ENCODE peak calls at places on chromosome 15, in four cellular contexts. One of them, this sample, is unnamed.

GRCh38 chr15:95192923-95193322 is 961.6 kb downstream of the MCTP2 start:
- ATAC-seq in Panc1: no peak
- ATAC-seq in pancreas: no peak
- ATAC-seq in body of pancreas: no peak
- ATAC-seq in this sample: no peak

GRCh38 chr15:90239371-90239770 is 5.4 kb downstream of the GDPGP1 start:
- ATAC-seq in pancreas: no peak
- ATAC-seq in Panc1: no peak
- ATAC-seq in body of pancreas: no peak
- ATAC-seq in this sample: no peak

GRCh38 chr15:81337713-81338157 is 13.8 kb upstream of the STARD5 start:
- ATAC-seq in pancreas: peak; percentile 12
- ATAC-seq in body of pancreas: no peak
- ATAC-seq in Panc1: no peak
- ATAC-seq in this sample: peak; percentile 26

GRCh38 chr15:82805994-82806406 is at the start of gene FSD2:
- ATAC-seq in Panc1: no peak
- ATAC-seq in pancreas: no peak
- ATAC-seq in body of pancreas: no peak
- ATAC-seq in this sample: no peak

GRCh38 chr15:44492672-44493071 is 44.3 kb upstream of the EIF3J start:
- ATAC-seq in pancreas: no peak
- ATAC-seq in body of pancreas: no peak
- ATAC-seq in Panc1: no peak
- ATAC-seq in this sample: no peak

GRCh38 chr15:74960995-74961588 is 4.5 kb upstream of the RPP25 start:
- ATAC-seq in pancreas: no peak
- ATAC-seq in Panc1: no peak
- ATAC-seq in body of pancreas: no peak
- ATAC-seq in this sample: no peak

GRCh38 chr15:74696398-74696729 is 540 bp upstream of the EDC3 start:
- ATAC-seq in body of pancreas: no peak
- ATAC-seq in pancreas: no peak
- ATAC-seq in Panc1: peak; percentile 11
- ATAC-seq in this sample: no peak

GRCh38 chr15:35566991-35567390 is 21.0 kb upstream of the DPH6 start:
- ATAC-seq in Panc1: no peak
- ATAC-seq in pancreas: no peak
- ATAC-seq in body of pancreas: no peak
- ATAC-seq in this sample: no peak

GRCh38 chr15:74396146-74396438 is 28.6 kb upstream of the CYP11A1 start:
- ATAC-seq in Panc1: no peak
- ATAC-seq in pancreas: no peak
- ATAC-seq in body of pancreas: no peak
- ATAC-seq in this sample: no peak

GRCh38 chr15:48477795-48478360 is 146.6 kb downstream of the DUT start:
- ATAC-seq in body of pancreas: no peak
- ATAC-seq in pancreas: no peak
- ATAC-seq in Panc1: no peak
- ATAC-seq in this sample: no peak

GRCh38 chr15:41730543-41730942 is 43.7 kb upstream of the MAPKBP1 start:
- ATAC-seq in body of pancreas: no peak
- ATAC-seq in Panc1: no peak
- ATAC-seq in pancreas: no peak
- ATAC-seq in this sample: no peak

GRCh38 chr15:62877276-62877857 is 165.2 kb upstream of the TPM1 start:
- ATAC-seq in pancreas: peak; percentile 70
- ATAC-seq in body of pancreas: peak; percentile 90
- ATAC-seq in Panc1: no peak
- ATAC-seq in this sample: no peak

GRCh38 chr15:88874275-88874674 is 21.1 kb downstream of the HAPLN3 start:
- ATAC-seq in pancreas: no peak
- ATAC-seq in Panc1: no peak
- ATAC-seq in body of pancreas: no peak
- ATAC-seq in this sample: no peak

GRCh38 chr15:90465140-90465929 is 64.4 kb upstream of the CRTC3 start:
- ATAC-seq in Panc1: peak; percentile 32
- ATAC-seq in pancreas: peak; percentile 16
- ATAC-seq in body of pancreas: no peak
- ATAC-seq in this sample: no peak

GRCh38 chr15:60297047-60297446 is 100.7 kb downstream of the ANXA2 start:
- ATAC-seq in pancreas: no peak
- ATAC-seq in Panc1: no peak
- ATAC-seq in body of pancreas: no peak
- ATAC-seq in this sample: no peak

GRCh38 chr15:60301024-60301423 is 96.8 kb downstream of the ANXA2 start:
- ATAC-seq in body of pancreas: no peak
- ATAC-seq in pancreas: no peak
- ATAC-seq in Panc1: no peak
- ATAC-seq in this sample: no peak

DNA sequence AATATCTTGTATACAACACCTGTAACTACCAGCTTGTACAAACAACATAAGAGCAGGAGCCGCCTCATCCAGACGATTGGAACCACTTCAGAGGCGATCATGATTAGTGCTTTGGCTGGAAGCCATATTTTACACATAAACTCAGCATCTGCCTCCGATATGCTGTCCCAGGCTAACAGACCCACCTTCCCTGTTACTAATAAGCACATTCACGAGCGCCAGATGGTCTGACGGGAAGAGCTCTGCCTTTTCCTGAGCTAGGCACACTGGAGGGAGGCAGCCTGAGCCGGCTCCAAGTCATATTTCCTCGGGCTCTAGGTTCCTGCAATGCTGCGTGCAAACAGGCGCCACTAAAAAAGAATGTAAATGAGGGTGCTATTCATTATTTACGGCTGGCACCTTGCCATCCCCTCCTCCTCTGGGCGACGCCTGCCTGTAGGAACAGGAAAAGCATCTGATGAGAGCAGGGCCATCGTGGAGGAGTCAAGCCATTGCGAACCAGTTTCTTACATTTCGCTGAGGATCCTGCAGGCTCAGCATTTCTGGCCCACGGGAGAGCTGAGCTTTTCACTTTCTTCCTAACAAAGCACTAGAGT is 98.2 kb downstream of the ANXA2 start:
- ATAC-seq in pancreas: no peak
- ATAC-seq in body of pancreas: peak; percentile 48
- ATAC-seq in Panc1: peak; percentile 38
- ATAC-seq in this sample: no peak
- TF ChIP-seq CTCF in pancreas: no peak
- TF ChIP-seq CTCF in body of pancreas: no peak
- TF ChIP-seq CTCF in Panc1: no peak
- TF ChIP-seq CTCF in this sample: no peak

GRCh38 chr15:59399465-59400102 is 26.9 kb upstream of the MYO1E start:
- ATAC-seq in pancreas: peak; percentile 80
- ATAC-seq in Panc1: no peak
- ATAC-seq in body of pancreas: no peak
- ATAC-seq in this sample: no peak
- H3K4me3 ChIP-seq in pancreas: no peak overlapping the region
- H3K4me3 ChIP-seq in Panc1: no peak overlapping the region
- H3K4me3 ChIP-seq in body of pancreas: no peak overlapping the region
- H3K4me3 ChIP-seq in this sample: no peak overlapping the region

GRCh38 chr15:71261418-71261817 is 146.1 kb downstream of the THSD4 start:
- ATAC-seq in pancreas: no peak
- ATAC-seq in Panc1: no peak
- ATAC-seq in body of pancreas: no peak
- ATAC-seq in this sample: no peak

GRCh38 chr15:71259866-71260265 is 144.6 kb downstream of the THSD4 start:
- ATAC-seq in body of pancreas: no peak
- ATAC-seq in Panc1: no peak
- ATAC-seq in pancreas: no peak
- ATAC-seq in this sample: no peak

GRCh38 chr15:71254503-71254902 is 139.2 kb downstream of the THSD4 start:
- ATAC-seq in body of pancreas: peak; percentile 33
- ATAC-seq in Panc1: no peak
- ATAC-seq in pancreas: no peak
- ATAC-seq in this sample: no peak

GRCh38 chr15:71252036-71252898 is 137.0 kb downstream of the THSD4 start:
- ATAC-seq in pancreas: peak; percentile 68
- ATAC-seq in body of pancreas: no peak
- ATAC-seq in Panc1: peak; percentile 84
- ATAC-seq in this sample: no peak

GRCh38 chr15:71256934-71257333 is 141.7 kb downstream of the THSD4 start:
- ATAC-seq in body of pancreas: no peak
- ATAC-seq in pancreas: no peak
- ATAC-seq in Panc1: no peak
- ATAC-seq in this sample: no peak
- TF ChIP-seq CTCF in body of pancreas: no peak
- TF ChIP-seq CTCF in pancreas: no peak
- TF ChIP-seq CTCF in Panc1: no peak
- TF ChIP-seq CTCF in this sample: no peak

GRCh38 chr15:69318033-69318432 is 19.3 kb downstream of the PAQR5 start:
- ATAC-seq in pancreas: no peak
- ATAC-seq in body of pancreas: no peak
- ATAC-seq in Panc1: no peak
- ATAC-seq in this sample: no peak
- H3K4me3 ChIP-seq in pancreas: no peak overlapping the region
- H3K4me3 ChIP-seq in body of pancreas: no peak overlapping the region
- H3K4me3 ChIP-seq in Panc1: no peak overlapping the region
- H3K4me3 ChIP-seq in this sample: no peak overlapping the region

GRCh38 chr15:72923304-72923703 is 129.0 kb upstream of the NEO1 start:
- ATAC-seq in body of pancreas: no peak
- ATAC-seq in pancreas: no peak
- ATAC-seq in Panc1: no peak
- ATAC-seq in this sample: no peak
- TF ChIP-seq CTCF in body of pancreas: no peak
- TF ChIP-seq CTCF in pancreas: no peak
- TF ChIP-seq CTCF in Panc1: peak; percentile 21
- TF ChIP-seq CTCF in this sample: no peak

DNA sequence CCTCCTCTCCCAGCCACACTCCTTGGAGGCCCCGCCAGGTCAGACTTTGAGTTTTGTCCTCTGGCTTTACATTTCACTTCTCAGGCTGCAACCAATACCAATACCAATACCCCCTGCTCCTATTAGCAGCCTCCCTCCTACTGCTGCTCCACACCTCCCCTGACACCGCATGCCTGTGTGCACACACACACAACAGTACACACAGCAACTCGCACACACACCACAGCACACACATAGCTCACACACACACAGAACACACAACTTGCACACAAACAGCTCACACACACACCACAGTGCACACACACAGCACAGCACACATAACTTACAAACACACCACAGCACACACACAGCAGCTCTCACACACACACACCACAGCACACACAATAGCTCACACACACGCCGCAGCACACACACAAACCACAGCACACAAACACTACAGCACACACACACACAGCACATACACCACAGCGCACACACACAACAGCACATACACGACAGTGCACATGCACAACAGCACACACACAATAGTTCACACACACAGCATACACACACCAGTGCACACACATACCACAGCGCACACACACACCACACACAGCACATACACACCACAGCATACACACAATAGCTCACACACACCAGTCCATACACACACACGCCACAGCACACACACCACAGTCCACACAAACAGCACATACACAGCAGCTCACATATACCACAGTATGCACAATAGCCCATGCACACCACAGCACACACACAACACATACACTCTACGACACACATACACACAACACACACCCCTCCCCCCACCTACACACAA is 204.7 kb downstream of the UACA start:
- ATAC-seq in pancreas: no peak
- ATAC-seq in Panc1: peak; percentile 40
- ATAC-seq in body of pancreas: no peak
- ATAC-seq in this sample: no peak
- H3K4me3 ChIP-seq in pancreas: no peak overlapping the region
- H3K4me3 ChIP-seq in Panc1: no peak overlapping the region
- H3K4me3 ChIP-seq in body of pancreas: no peak overlapping the region
- H3K4me3 ChIP-seq in this sample: no peak overlapping the region

GRCh38 chr15:99253381-99254090 is 2.3 kb downstream of the LRRC28 start:
- ATAC-seq in Panc1: no peak
- ATAC-seq in body of pancreas: no peak
- ATAC-seq in pancreas: no peak
- ATAC-seq in this sample: no peak
- TF ChIP-seq CTCF in Panc1: peak; percentile 11
- TF ChIP-seq CTCF in body of pancreas: no peak
- TF ChIP-seq CTCF in pancreas: no peak
- TF ChIP-seq CTCF in this sample: no peak

GRCh38 chr15:51139091-51139490 is 44.4 kb upstream of the TNFAIP8L3 start:
- ATAC-seq in pancreas: no peak
- ATAC-seq in body of pancreas: no peak
- ATAC-seq in Panc1: no peak
- ATAC-seq in this sample: no peak

GRCh38 chr15:51144021-51144532 is 49.4 kb upstream of the TNFAIP8L3 start:
- ATAC-seq in Panc1: no peak
- ATAC-seq in body of pancreas: no peak
- ATAC-seq in pancreas: no peak
- ATAC-seq in this sample: no peak
- H3K4me3 ChIP-seq in Panc1: no peak overlapping the region
- H3K4me3 ChIP-seq in body of pancreas: no peak overlapping the region
- H3K4me3 ChIP-seq in pancreas: no peak overlapping the region
- H3K4me3 ChIP-seq in this sample: no peak overlapping the region

GRCh38 chr15:70152070-70152480 is 54.4 kb upstream of the TLE3 start:
- ATAC-seq in Panc1: peak; percentile 46
- ATAC-seq in pancreas: peak; percentile 93
- ATAC-seq in body of pancreas: peak; percentile 94
- ATAC-seq in this sample: no peak
- TF ChIP-seq CTCF in Panc1: no peak
- TF ChIP-seq CTCF in pancreas: no peak
- TF ChIP-seq CTCF in body of pancreas: no peak
- TF ChIP-seq CTCF in this sample: no peak

GRCh38 chr15:100030586-100031249 is 297.5 kb upstream of the LYSMD4 start:
- ATAC-seq in Panc1: no peak
- ATAC-seq in body of pancreas: no peak
- ATAC-seq in pancreas: no peak
- ATAC-seq in this sample: no peak

GRCh38 chr15:100032358-100033080 is 299.3 kb upstream of the LYSMD4 start:
- ATAC-seq in pancreas: no peak
- ATAC-seq in body of pancreas: no peak
- ATAC-seq in Panc1: no peak
- ATAC-seq in this sample: no peak

GRCh38 chr15:100031665-100032357 is 298.6 kb upstream of the LYSMD4 start:
- ATAC-seq in pancreas: peak; percentile 53
- ATAC-seq in Panc1: no peak
- ATAC-seq in body of pancreas: peak; percentile 43
- ATAC-seq in this sample: no peak

GRCh38 chr15:100034191-100034590 is 301.0 kb upstream of the LYSMD4 start:
- ATAC-seq in pancreas: peak; percentile 81
- ATAC-seq in body of pancreas: peak; percentile 65
- ATAC-seq in Panc1: no peak
- ATAC-seq in this sample: no peak

GRCh38 chr15:100033140-100033857 is 300.1 kb upstream of the LYSMD4 start:
- ATAC-seq in body of pancreas: peak; percentile 71
- ATAC-seq in pancreas: peak; percentile 72
- ATAC-seq in Panc1: no peak
- ATAC-seq in this sample: peak; percentile 40
- H3K4me3 ChIP-seq in body of pancreas: no peak overlapping the region
- H3K4me3 ChIP-seq in pancreas: no peak overlapping the region
- H3K4me3 ChIP-seq in Panc1: no peak overlapping the region
- H3K4me3 ChIP-seq in this sample: no peak overlapping the region

This sample was measured in gastroesophageal sphincter.